ENCODE peak calls at places on chromosomes 6 and 20, in seven cellular contexts. L is SJCRH30; E is IMR-90; K is mesendoderm; S is adrenal gland; F is effector memory CD4-positive, alpha-beta T cell; D is hepatocyte. C is an unnamed sample.

GRCh38 chr6:20877008-20877937 is 343.0 kb downstream of the CDKAL1 start:
- DNase-seq in L (peak; percentile 6), K (peak; percentile 81), F (no peak), S (peak; percentile 83), E (peak; percentile 97), D (peak; percentile 80), C (no peak)

GRCh38 chr20:36950432-36951197 is 893 bp downstream of the SAMHD1 start:
- DNase-seq in K (peak; percentile 45), D (peak; percentile 16), S (no peak), E (peak; percentile 22), L (peak; percentile 40), F (peak; percentile 37), C (no peak)

GRCh38 chr20:25015986-25016385 is 23.4 kb upstream of the APMAP start:
- DNase-seq in L (no peak), S (no peak), D (no peak), K (no peak), F (no peak), E (no peak), C (no peak)

GRCh38 chr6:14121936-14122344 is 4.4 kb downstream of the CD83 start:
- DNase-seq in L (no peak), K (no peak), F (no peak), S (peak; percentile 59), D (no peak), E (no peak), C (no peak)

GRCh38 chr6:12173670-12174069 is 116.5 kb upstream of the EDN1 start:
- DNase-seq in K (peak; percentile 62), E (no peak), S (no peak), D (no peak), F (no peak), L (no peak), C (no peak)

GRCh38 chr6:43767553-43768505 is 2.2 kb upstream of the VEGFA start:
- DNase-seq in F (no peak), K (no peak), E (no peak), L (no peak), S (no peak), D (no peak), C (no peak)

GRCh38 chr20:32468860-32469259 is 110.7 kb downstream of the ASXL1 start:
- DNase-seq in E (no peak), F (no peak), L (no peak), D (no peak), K (no peak), S (no peak), C (no peak)

GRCh38 chr6:82959385-82959941 is 106.2 kb downstream of the UBE3D start:
- DNase-seq in F (no peak), E (peak; percentile 70), L (peak; percentile 30), D (no peak), K (peak; percentile 92), S (no peak), C (no peak)

GRCh38 chr20:23115823-23116222 is 29.7 kb upstream of the CD93 start:
- DNase-seq in L (no peak), D (no peak), K (no peak), E (no peak), F (no peak), S (no peak), C (no peak)

GRCh38 chr20:23114448-23114847 is 28.3 kb upstream of the CD93 start:
- DNase-seq in F (no peak), S (no peak), K (no peak), L (no peak), D (no peak), E (no peak), C (no peak)

GRCh38 chr20:23118144-23118543 is 32.0 kb upstream of the CD93 start:
- DNase-seq in D (no peak), S (no peak), L (no peak), F (no peak), E (no peak), K (no peak), C (no peak)

GRCh38 chr20:23117738-23118137 is 31.6 kb upstream of the CD93 start:
- DNase-seq in D (no peak), K (no peak), E (no peak), L (no peak), F (no peak), S (no peak), C (no peak)

DNA sequence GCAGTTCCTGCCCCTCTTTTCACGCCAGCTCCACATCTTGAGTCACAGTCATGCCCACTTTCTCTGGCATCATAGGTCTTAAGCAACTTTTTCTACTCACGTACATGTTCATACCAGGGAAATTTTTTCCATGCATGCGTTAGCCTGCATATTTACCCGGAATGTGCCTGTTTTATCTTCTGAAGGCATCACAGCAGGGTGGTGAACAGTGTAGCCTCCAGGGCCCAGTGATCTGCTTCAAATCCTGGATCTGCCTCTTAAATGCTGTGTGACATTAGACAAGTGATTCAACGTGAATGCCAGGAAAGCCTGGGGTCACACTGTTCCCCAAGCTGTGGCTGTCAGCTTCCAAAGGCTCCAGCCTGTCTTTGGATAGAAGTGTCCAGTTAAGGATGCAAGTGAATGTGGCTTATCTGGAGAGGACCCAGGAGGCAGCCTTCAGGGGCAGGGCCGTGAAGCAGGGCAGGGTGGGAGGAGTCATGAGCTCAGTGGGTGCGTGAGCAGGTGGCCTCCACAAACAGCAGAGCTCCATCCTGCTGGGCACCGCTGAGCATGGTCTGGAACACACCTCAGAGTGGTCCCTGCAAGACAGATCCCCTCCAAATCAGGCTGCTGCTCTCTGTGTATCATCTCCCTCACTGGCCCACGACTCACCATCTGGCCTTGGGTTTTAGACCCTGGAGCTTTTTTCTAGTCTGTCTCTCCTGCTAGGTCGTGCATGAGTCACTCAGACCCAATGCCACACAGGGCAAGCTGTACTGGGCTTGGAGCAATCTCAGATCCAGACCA is 30.4 kb upstream of the CD93 start:
- DNase-seq in F (no peak), K (no peak), D (peak; percentile 57), L (no peak), S (no peak), E (peak; percentile 47), C (no peak)
- H3K27ac ChIP-seq in F (no peak overlapping the region), K (no peak overlapping the region), D (peak overlapping the region; percentile 30), L (no peak overlapping the region), S (peak overlapping the region; percentile 8), E (no peak overlapping the region), C (no peak overlapping the region)

DNA sequence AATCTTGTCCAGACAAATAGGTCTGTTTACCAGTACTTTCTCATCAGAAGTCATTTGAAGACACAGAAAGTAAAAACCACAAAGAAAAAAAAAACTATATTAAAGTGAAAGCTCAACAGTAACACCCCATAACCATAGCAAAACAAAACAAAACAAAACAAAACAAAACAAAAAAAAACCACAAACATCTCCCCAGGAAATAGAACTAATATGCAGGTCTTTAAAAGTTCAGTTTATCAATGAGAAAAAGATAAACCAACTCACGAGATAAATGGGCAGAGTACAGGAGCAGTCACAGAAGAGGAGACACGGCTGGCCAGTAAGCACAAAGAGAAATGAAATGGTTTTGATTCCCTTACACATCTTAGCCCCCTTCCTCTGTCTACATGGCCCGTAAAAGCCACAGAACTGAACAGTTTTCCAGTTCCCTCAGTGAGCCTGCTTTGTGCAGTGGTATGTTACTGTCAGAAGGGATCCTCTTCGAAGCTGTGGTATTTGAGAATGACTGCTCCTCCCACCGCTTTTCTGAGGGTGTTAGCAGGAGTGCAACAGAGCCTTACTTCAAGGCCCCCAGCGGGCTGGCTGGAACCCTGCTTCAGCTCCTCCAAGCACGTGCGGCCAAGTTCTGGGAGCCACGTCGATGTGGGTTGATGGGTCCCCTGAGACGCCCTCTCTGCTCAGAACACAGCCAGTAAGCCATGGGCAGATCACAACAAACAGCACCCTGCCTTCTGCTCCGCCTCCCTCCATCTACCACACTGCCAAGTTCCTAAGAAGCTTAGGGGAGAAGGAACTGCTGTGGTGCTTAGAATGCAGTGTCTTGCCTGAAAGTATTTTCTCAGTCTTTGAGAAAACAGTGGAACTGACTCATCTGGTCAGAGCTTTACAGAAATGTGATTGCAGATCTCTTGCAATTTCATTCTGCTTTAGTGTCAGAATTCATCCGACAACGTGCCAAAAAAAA is 14.0 kb downstream of the UST start:
- DNase-seq in S (peak; percentile 67), L (peak; percentile 37), D (peak; percentile 55), K (peak; percentile 83), E (peak; percentile 92), F (peak; percentile 40), C (peak; percentile 33)
- H3K27ac ChIP-seq in S (no peak overlapping the region), L (peak overlapping the region; percentile 12), D (peak overlapping the region; percentile 77), K (no peak overlapping the region), E (peak overlapping the region; percentile 62), F (peak overlapping the region; percentile 90), C (peak overlapping the region; percentile 20)

GRCh38 chr6:107491791-107492674 is 2.1 kb downstream of the SOBP start:
- DNase-seq in D (no peak), L (peak; percentile 67), E (peak; percentile 56), F (no peak), S (peak; percentile 65), K (no peak), C (peak; percentile 38)

GRCh38 chr6:107488875-107489635 is 862 bp upstream of the SOBP start:
- DNase-seq in D (peak; percentile 56), E (peak; percentile 20), K (peak; percentile 79), L (peak; percentile 72), S (peak; percentile 74), F (no peak), C (peak; percentile 39)

GRCh38 chr6:107489636-107490567 is at the start of gene SOBP:
- DNase-seq in F (peak; percentile 11), D (peak; percentile 78), S (peak; percentile 74), E (peak; percentile 47), L (peak; percentile 81), K (peak; percentile 61), C (peak; percentile 70)

GRCh38 chr6:107490568-107491058 is 696 bp downstream of the SOBP start:
- DNase-seq in K (no peak), D (peak; percentile 27), F (no peak), E (no peak), L (no peak), S (peak; percentile 57), C (peak; percentile 58)

GRCh38 chr6:107491059-107491609 is 1.2 kb downstream of the SOBP start:
- DNase-seq in L (peak; percentile 88), E (peak; percentile 20), S (peak; percentile 80), F (no peak), D (peak; percentile 69), K (peak; percentile 61), C (peak; percentile 19)
- H3K27ac ChIP-seq in L (peak overlapping the region; percentile 65), E (peak overlapping the region; percentile 39), S (no peak overlapping the region), F (no peak overlapping the region), D (peak overlapping the region; percentile 75), K (no peak overlapping the region), C (peak overlapping the region; percentile 78)

GRCh38 chr20:62516345-62516744 is 40.5 kb upstream of the GATA5 start:
- DNase-seq in F (no peak), S (no peak), D (no peak), E (no peak), K (peak; percentile 32), L (no peak), C (no peak)

GRCh38 chr20:62517168-62517567 is 41.4 kb upstream of the GATA5 start:
- DNase-seq in D (no peak), S (no peak), K (no peak), F (no peak), E (no peak), L (no peak), C (no peak)

GRCh38 chr20:62519826-62520225 is 44.0 kb upstream of the GATA5 start:
- DNase-seq in F (no peak), D (no peak), S (no peak), L (no peak), K (no peak), E (no peak), C (no peak)

GRCh38 chr20:62517901-62518610 is 42.3 kb upstream of the GATA5 start:
- DNase-seq in D (no peak), S (no peak), E (no peak), K (no peak), L (peak; percentile 94), F (no peak), C (no peak)

GRCh38 chr20:62518911-62519310 is 43.1 kb upstream of the GATA5 start:
- DNase-seq in S (no peak), E (no peak), D (no peak), K (no peak), L (peak; percentile 95), F (no peak), C (no peak)
- H3K27ac ChIP-seq in S (no peak overlapping the region), E (no peak overlapping the region), D (no peak overlapping the region), K (no peak overlapping the region), L (peak overlapping the region; percentile 67), F (no peak overlapping the region), C (no peak overlapping the region)

C was measured in caudate nucleus.